ENCODE peak calls at places on chromosomes 16 and 17, in six cellular contexts. T, X, S, F, Z and Q are unnamed samples.
A peak's percentile ranks its signal among the peaks of the same experiment; 100 is the strongest.

GRCh38 chr16:81778231-81778630 is 860 bp upstream of the PLCG2 start:
- DNase-seq in S (no peak), Z (no peak), X (no peak), F (no peak), T (no peak), Q (no peak)

GRCh38 chr16:4316103-4316731 is 350 bp downstream of the GLIS2 start:
- DNase-seq in T (peak; percentile 61), F (no peak), X (no peak), S (no peak), Z (no peak), Q (peak; percentile 78)

GRCh38 chr17:79943354-79944241 is 92.1 kb downstream of the TBC1D16 start:
- DNase-seq in X (no peak), S (no peak), T (no peak), F (no peak), Z (no peak), Q (no peak)

GRCh38 chr17:60601443-60602384 is 1.7 kb downstream of the PPM1D start:
- DNase-seq in X (no peak), S (peak; percentile 50), F (peak; percentile 88), T (peak; percentile 78), Z (peak; percentile 40), Q (peak; percentile 79)

GRCh38 chr16:83095926-83096692 is 469.3 kb downstream of the CDH13 start:
- DNase-seq in T (no peak), X (no peak), F (no peak), S (no peak), Z (no peak), Q (no peak)

GRCh38 chr17:31224366-31224765 is 72.7 kb downstream of the OMG start:
- DNase-seq in F (no peak), X (no peak), T (no peak), Z (no peak), S (no peak), Q (no peak)

GRCh38 chr17:59492091-59492451 is 73.3 kb upstream of the DHX40 start:
- DNase-seq in S (no peak), X (no peak), T (no peak), Z (no peak), F (no peak), Q (no peak)

GRCh38 chr17:51029568-51030463 is 90.9 kb downstream of the SPAG9 start:
- DNase-seq in Z (no peak), X (no peak), S (no peak), T (no peak), F (no peak), Q (no peak)

GRCh38 chr17:59853168-59853918 is 39.4 kb downstream of the TUBD1 start:
- DNase-seq in T (peak; percentile 53), Z (no peak), F (peak; percentile 99), X (no peak), S (no peak), Q (peak; percentile 44)

GRCh38 chr17:19724501-19725420 is 8.4 kb upstream of the SLC47A2 start:
- DNase-seq in S (peak; percentile 57), F (no peak), Z (no peak), T (no peak), X (no peak), Q (no peak)

GRCh38 chr17:6494239-6494941 is 50.1 kb downstream of the PIMREG start:
- DNase-seq in T (no peak), Z (no peak), F (no peak), S (no peak), X (no peak), Q (no peak)

GRCh38 chr17:38704645-38705522 is at the start of gene MLLT6:
- DNase-seq in Z (no peak), T (peak; percentile 78), F (peak; percentile 64), X (no peak), S (peak; percentile 72), Q (peak; percentile 93)

GRCh38 chr17:50469671-50470305 is 1.1 kb upstream of the CHAD start:
- DNase-seq in F (no peak), Z (no peak), T (no peak), X (no peak), S (no peak), Q (peak; percentile 65)

GRCh38 chr17:80664217-80664780 is 119.7 kb downstream of the RPTOR start:
- DNase-seq in F (no peak), S (no peak), Z (no peak), T (no peak), X (no peak), Q (no peak)

GRCh38 chr16:53528797-53529196 is 25.8 kb upstream of the AKTIP start:
- DNase-seq in X (no peak), Z (no peak), F (no peak), T (no peak), S (no peak), Q (no peak)

GRCh38 chr17:81153340-81153803 is 11.9 kb upstream of the PVALEF start:
- DNase-seq in F (no peak), X (no peak), S (peak; percentile 62), T (peak; percentile 79), Z (no peak), Q (peak; percentile 15)

GRCh38 chr16:78177927-78178326 is 78.5 kb downstream of the WWOX start:
- DNase-seq in Z (no peak), S (no peak), X (no peak), F (peak; percentile 35), T (peak; percentile 17), Q (peak; percentile 30)

GRCh38 chr17:1909985-1910384 is 80.2 kb downstream of the RPA1 start:
- DNase-seq in Z (no peak), T (no peak), S (no peak), F (peak; percentile 62), X (no peak), Q (no peak)

GRCh38 chr17:15777297-15777696 is 45.2 kb downstream of the TBC1D26 start:
- DNase-seq in F (no peak), Z (no peak), S (no peak), X (no peak), T (no peak), Q (no peak)

GRCh38 chr17:66964930-66965800 is 658 bp downstream of the CACNG4 start:
- DNase-seq in X (no peak), Z (no peak), F (no peak), S (no peak), T (peak; percentile 34), Q (peak; percentile 99)

GRCh38 chr17:18362509-18363020 is 785 bp downstream of the SHMT1 start:
- DNase-seq in F (peak; percentile 76), T (peak; percentile 21), X (no peak), S (no peak), Z (no peak), Q (peak; percentile 70)

GRCh38 chr17:54948380-54948779 is 20.1 kb downstream of the COX11 start:
- DNase-seq in T (peak; percentile 14), F (peak; percentile 44), X (no peak), S (no peak), Z (no peak), Q (no peak)

GRCh38 chr17:2025220-2025621 is at the start of gene RTN4RL1:
- DNase-seq in F (no peak), Z (no peak), X (no peak), T (peak; percentile 87), S (no peak), Q (peak; percentile 78)

GRCh38 chr16:14961405-14962186 is 13.2 kb upstream of the PDXDC1 start:
- DNase-seq in T (no peak), F (no peak), S (no peak), Z (no peak), X (no peak), Q (no peak)

DNA sequence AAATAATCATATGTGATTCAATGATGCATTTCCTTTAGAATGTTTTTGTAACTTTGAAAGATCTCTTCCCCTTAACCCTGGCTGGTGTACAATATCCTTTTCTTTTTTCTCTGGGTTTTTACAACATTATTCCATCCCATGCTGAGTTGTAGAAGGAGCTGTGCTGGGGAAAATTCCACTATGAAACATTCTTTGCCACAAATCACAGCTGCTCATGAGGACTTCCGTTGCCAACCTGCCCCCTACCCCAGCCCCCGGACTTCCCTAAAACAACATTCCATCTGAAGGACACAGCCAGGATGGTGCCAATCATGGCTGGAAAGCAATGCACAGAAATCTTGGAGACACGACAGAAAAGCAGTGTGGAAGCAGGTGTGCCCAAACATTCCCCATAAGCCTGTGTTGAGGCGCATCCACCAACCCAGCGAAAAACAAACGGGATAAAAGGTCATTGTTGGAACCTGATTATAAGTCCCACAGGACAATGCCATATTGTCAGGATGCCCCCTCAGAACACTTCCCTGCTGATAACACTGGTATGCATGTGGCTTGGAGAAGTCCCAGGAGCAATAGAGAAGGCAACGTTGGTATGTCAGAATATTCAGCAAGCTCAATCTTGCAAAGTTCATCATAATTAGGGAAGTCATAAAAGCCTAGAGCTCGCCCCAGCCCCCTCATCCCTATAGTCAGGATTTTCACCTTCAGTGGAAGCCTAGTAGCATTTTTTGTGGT is 475.0 kb downstream of the HS3ST3B1 start:
- DNase-seq in X (no peak), Z (no peak), T (no peak), S (no peak), F (no peak), Q (no peak)
- H3K4me3 ChIP-seq in X (no peak overlapping the region), Z (no peak overlapping the region), T (no peak overlapping the region), S (no peak overlapping the region), F (no peak overlapping the region), Q (no peak overlapping the region)

GRCh38 chr17:72761893-72762622 is 330.4 kb downstream of the SLC39A11 start:
- DNase-seq in Z (no peak), F (no peak), S (no peak), T (peak; percentile 28), X (no peak), Q (no peak)

GRCh38 chr17:72760368-72760767 is 332.1 kb downstream of the SLC39A11 start:
- DNase-seq in X (no peak), T (peak; percentile 33), Z (no peak), F (no peak), S (no peak), Q (no peak)

GRCh38 chr17:72763981-72764380 is 328.5 kb downstream of the SLC39A11 start:
- DNase-seq in X (no peak), S (no peak), Z (no peak), T (no peak), F (no peak), Q (no peak)

GRCh38 chr17:72764632-72765041 is 327.9 kb downstream of the SLC39A11 start:
- DNase-seq in F (no peak), T (no peak), Z (no peak), S (no peak), X (no peak), Q (no peak)

GRCh38 chr17:72761431-72761830 is 331.1 kb downstream of the SLC39A11 start:
- DNase-seq in X (no peak), T (peak; percentile 59), S (no peak), Z (no peak), F (no peak), Q (no peak)
- TF ChIP-seq GABPA in X (no peak), T (no peak), S (no peak), Z (no peak), F (no peak), Q (no peak)

GRCh38 chr17:32264140-32264799 is 1.4 kb upstream of the RHBDL3 start:
- DNase-seq in T (no peak), S (no peak), F (no peak), Z (no peak), X (no peak), Q (no peak)
- H3K4me3 ChIP-seq in T (no peak overlapping the region), S (no peak overlapping the region), F (no peak overlapping the region), Z (no peak overlapping the region), X (no peak overlapping the region), Q (no peak overlapping the region)

GRCh38 chr17:62761884-62762283 is 46.2 kb downstream of the MARCHF10 start:
- DNase-seq in X (peak; percentile 92), S (no peak), Z (no peak), F (no peak), T (no peak), Q (no peak)
- TF ChIP-seq GABPA in X (no peak), S (no peak), Z (no peak), F (no peak), T (no peak), Q (no peak)

GRCh38 chr16:835373-835772 is 34.8 kb upstream of the GNG13 start:
- DNase-seq in F (no peak), Z (no peak), T (no peak), X (no peak), S (no peak), Q (no peak)
- H3K4me3 ChIP-seq in F (no peak overlapping the region), Z (no peak overlapping the region), T (no peak overlapping the region), X (no peak overlapping the region), S (no peak overlapping the region), Q (no peak overlapping the region)